ENCODE peak calls at places on chromosome 15, in nine cellular contexts. One of them, this sample, is unnamed.

GRCh38 chr15:90529369-90530249 is at the start of gene CRTC3:
- DNase-seq in HCT116: no peak
- DNase-seq in GM12878: no peak
- DNase-seq in K562: peak
- DNase-seq in GM23338: peak
- DNase-seq in HepG2: no peak
- DNase-seq in SK-N-SH: peak
- DNase-seq in A549: peak
- DNase-seq in Panc1: no peak
- DNase-seq in this sample: peak

GRCh38 chr15:66633851-66634250 is 68.1 kb upstream of the LCTL start:
- DNase-seq in HCT116: no peak
- DNase-seq in GM12878: no peak
- DNase-seq in K562: no peak
- DNase-seq in GM23338: no peak
- DNase-seq in HepG2: no peak
- DNase-seq in SK-N-SH: no peak
- DNase-seq in A549: no peak
- DNase-seq in Panc1: no peak
- DNase-seq in this sample: no peak

GRCh38 chr15:40108061-40108854 is 421 bp downstream of the BMF start:
- DNase-seq in HCT116: no peak
- DNase-seq in GM12878: no peak
- DNase-seq in K562: no peak
- DNase-seq in GM23338: peak
- DNase-seq in HepG2: no peak
- DNase-seq in SK-N-SH: peak
- DNase-seq in A549: peak
- DNase-seq in Panc1: no peak
- DNase-seq in this sample: no peak

GRCh38 chr15:50145451-50145872 is 26.4 kb upstream of the ATP8B4 start:
- DNase-seq in HCT116: peak
- DNase-seq in GM12878: peak
- DNase-seq in K562: peak
- DNase-seq in GM23338: peak
- DNase-seq in HepG2: peak
- DNase-seq in SK-N-SH: peak
- DNase-seq in A549: peak
- DNase-seq in Panc1: peak
- DNase-seq in this sample: peak

GRCh38 chr15:85636351-85636750 is 158.4 kb downstream of the KLHL25 start:
- DNase-seq in HCT116: no peak
- DNase-seq in GM12878: no peak
- DNase-seq in K562: no peak
- DNase-seq in GM23338: no peak
- DNase-seq in HepG2: no peak
- DNase-seq in SK-N-SH: no peak
- DNase-seq in A549: no peak
- DNase-seq in Panc1: no peak
- DNase-seq in this sample: no peak

GRCh38 chr15:58558777-58559176 is 127.0 kb downstream of the LIPC start:
- DNase-seq in HCT116: no peak
- DNase-seq in GM12878: no peak
- DNase-seq in K562: no peak
- DNase-seq in GM23338: no peak
- DNase-seq in HepG2: no peak
- DNase-seq in SK-N-SH: no peak
- DNase-seq in A549: no peak
- DNase-seq in Panc1: no peak
- DNase-seq in this sample: no peak

GRCh38 chr15:91522609-91523332 is 330.7 kb upstream of the SLCO3A1 start:
- DNase-seq in HCT116: no peak
- DNase-seq in GM12878: no peak
- DNase-seq in K562: no peak
- DNase-seq in GM23338: peak
- DNase-seq in HepG2: no peak
- DNase-seq in SK-N-SH: no peak
- DNase-seq in A549: no peak
- DNase-seq in Panc1: no peak
- DNase-seq in this sample: no peak

GRCh38 chr15:77838061-77838460 is 205.3 kb upstream of the LINGO1 start:
- DNase-seq in HCT116: no peak
- DNase-seq in GM12878: no peak
- DNase-seq in K562: no peak
- DNase-seq in GM23338: no peak
- DNase-seq in HepG2: no peak
- DNase-seq in SK-N-SH: no peak
- DNase-seq in A549: no peak
- DNase-seq in Panc1: no peak
- DNase-seq in this sample: no peak

GRCh38 chr15:50128266-50128665 is 9.2 kb upstream of the ATP8B4 start:
- DNase-seq in HCT116: no peak
- DNase-seq in GM12878: no peak
- DNase-seq in K562: peak
- DNase-seq in GM23338: peak
- DNase-seq in HepG2: no peak
- DNase-seq in SK-N-SH: peak
- DNase-seq in A549: no peak
- DNase-seq in Panc1: no peak
- DNase-seq in this sample: peak

DNA sequence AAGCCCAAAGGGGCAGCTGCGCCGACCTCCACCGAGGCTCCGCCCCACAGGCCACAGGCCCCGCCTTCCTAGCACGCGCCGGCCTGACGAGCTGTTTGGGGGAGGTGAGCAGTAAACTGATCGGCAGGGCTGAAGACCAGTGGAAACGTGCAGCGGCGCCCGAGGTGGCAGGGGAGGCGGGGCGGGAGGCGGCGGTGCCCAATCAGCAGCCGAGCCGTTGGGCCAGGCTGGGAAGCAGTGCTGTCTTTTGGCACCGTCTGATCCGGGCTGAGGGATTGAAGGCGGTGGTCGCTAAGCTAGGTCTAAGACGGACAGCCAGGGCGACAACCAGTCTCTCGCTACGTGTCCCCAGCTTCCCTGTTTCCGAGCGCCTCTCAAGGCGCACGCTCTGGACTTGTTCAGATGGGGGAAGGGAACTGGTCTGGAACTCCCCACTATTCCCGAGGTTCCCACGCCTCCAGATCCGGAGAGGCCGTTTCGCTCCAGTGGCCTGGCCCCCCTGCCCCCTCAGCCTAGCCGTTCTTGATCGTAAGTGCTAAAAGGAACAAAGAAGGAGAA is at the start of gene FMN1:
- DNase-seq in HCT116: peak
- DNase-seq in GM12878: peak
- DNase-seq in K562: peak
- DNase-seq in GM23338: peak
- DNase-seq in HepG2: no peak
- DNase-seq in SK-N-SH: peak
- DNase-seq in A549: peak
- DNase-seq in Panc1: peak
- DNase-seq in this sample: no peak
- H3K27ac ChIP-seq in HCT116: no peak
- H3K27ac ChIP-seq in GM12878: no peak
- H3K27ac ChIP-seq in K562: no peak
- H3K27ac ChIP-seq in GM23338: no peak
- H3K27ac ChIP-seq in HepG2: no peak
- H3K27ac ChIP-seq in SK-N-SH: peak
- H3K27ac ChIP-seq in A549: peak
- H3K27ac ChIP-seq in Panc1: peak
- H3K27ac ChIP-seq in this sample: no peak

DNA sequence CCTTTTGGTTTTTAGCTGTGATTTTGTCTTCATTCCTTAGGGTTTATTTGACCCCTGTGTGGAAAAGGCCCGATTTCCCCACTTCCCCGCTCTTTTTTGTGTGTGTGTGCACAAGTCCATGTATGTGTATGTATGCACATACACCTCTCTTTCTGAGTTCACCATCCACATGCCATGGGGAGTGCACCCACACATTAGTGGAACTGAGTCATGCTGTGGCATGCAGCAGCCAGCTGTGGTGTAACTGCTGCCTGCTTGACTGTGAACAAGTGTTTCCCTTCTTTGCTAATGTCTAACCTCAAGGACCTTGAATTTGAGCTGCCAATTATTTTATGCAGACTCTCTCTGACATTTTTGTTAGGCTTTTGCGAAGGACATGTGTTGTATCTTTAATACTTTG is 434.9 kb upstream of the TPM1 start:
- DNase-seq in HCT116: no peak
- DNase-seq in GM12878: no peak
- DNase-seq in K562: no peak
- DNase-seq in GM23338: no peak
- DNase-seq in HepG2: no peak
- DNase-seq in SK-N-SH: no peak
- DNase-seq in A549: no peak
- DNase-seq in Panc1: no peak
- DNase-seq in this sample: no peak
- TF ChIP-seq REST in HCT116: no peak
- TF ChIP-seq REST in GM12878: no peak
- TF ChIP-seq REST in K562: no peak
- TF ChIP-seq REST in GM23338: no peak
- TF ChIP-seq REST in HepG2: no peak
- TF ChIP-seq REST in SK-N-SH: no peak
- TF ChIP-seq REST in A549: no peak
- TF ChIP-seq REST in Panc1: no peak
- TF ChIP-seq REST in this sample: no peak

DNA sequence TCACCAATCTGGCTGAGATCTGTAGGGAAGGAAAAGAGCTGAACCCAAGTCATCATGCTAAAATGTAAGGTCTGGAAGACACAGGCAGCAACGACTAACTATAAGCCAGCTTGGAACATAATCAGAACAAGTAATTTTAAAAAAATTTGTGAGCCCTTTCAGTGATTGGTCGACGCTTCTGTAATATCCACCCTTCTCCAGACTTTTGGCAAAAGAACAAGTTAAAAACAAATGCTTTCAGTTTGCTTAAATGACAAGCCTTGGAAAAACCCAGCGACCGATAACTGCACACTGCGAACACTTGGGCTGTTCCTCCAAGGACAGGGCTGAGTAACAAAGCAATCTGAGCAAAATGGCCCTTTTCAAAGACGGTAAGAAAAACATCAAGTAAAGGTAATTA is 49.6 kb downstream of the PCSK6 start:
- DNase-seq in HCT116: no peak
- DNase-seq in GM12878: no peak
- DNase-seq in K562: no peak
- DNase-seq in GM23338: no peak
- DNase-seq in HepG2: no peak
- DNase-seq in SK-N-SH: no peak
- DNase-seq in A549: no peak
- DNase-seq in Panc1: no peak
- DNase-seq in this sample: no peak
- H3K4me3 ChIP-seq in HCT116: no peak
- H3K4me3 ChIP-seq in GM12878: no peak
- H3K4me3 ChIP-seq in K562: no peak
- H3K4me3 ChIP-seq in GM23338: no peak
- H3K4me3 ChIP-seq in HepG2: no peak
- H3K4me3 ChIP-seq in SK-N-SH: no peak
- H3K4me3 ChIP-seq in A549: no peak
- H3K4me3 ChIP-seq in Panc1: no peak
- H3K4me3 ChIP-seq in this sample: no peak

DNA sequence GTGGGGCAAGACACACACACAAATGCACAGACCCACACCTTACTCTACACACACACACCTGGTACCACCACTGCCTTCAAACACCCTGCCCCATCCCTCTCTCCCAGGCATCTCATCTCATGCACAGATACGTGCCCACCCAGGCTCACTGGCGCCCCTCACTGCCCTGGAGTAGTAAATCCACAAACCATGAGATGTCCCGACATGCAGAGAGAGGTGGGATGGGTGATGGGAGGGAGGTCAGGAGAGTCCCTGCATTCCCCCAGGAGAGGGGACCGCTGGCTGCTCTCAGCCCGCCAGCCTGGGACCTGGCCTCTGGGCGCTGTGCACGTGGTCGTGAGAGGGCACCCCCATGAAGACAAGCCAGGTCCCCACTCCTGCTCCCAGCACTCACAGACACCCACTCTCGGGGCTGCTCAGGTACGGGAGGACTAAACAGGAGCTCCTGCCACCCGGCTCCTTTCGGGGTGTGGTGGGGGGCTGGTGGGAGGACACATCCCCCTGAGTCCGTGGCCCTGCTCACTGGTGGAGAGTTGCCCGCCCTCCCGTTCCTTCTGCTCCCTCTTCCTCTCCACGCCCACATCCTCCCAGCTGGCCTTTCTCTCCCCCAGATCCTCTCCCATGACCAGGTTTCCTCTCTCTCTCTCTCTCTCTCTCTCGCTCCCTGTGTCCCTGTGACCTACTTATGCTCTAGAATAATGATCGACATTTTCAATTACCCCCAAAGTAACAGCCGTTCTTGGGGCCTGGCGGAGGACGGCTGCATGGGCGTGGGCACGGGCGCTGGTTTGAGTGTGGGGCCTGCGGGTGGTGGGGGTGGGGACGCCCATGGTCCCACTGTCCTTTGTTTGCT is 18.8 kb upstream of the CSPG4 start:
- DNase-seq in HCT116: no peak
- DNase-seq in GM12878: no peak
- DNase-seq in K562: no peak
- DNase-seq in GM23338: peak
- DNase-seq in HepG2: no peak
- DNase-seq in SK-N-SH: peak
- DNase-seq in A549: no peak
- DNase-seq in Panc1: no peak
- DNase-seq in this sample: no peak
- H3K27ac ChIP-seq in HCT116: no peak
- H3K27ac ChIP-seq in GM12878: no peak
- H3K27ac ChIP-seq in K562: no peak
- H3K27ac ChIP-seq in GM23338: no peak
- H3K27ac ChIP-seq in HepG2: no peak
- H3K27ac ChIP-seq in SK-N-SH: no peak
- H3K27ac ChIP-seq in A549: no peak
- H3K27ac ChIP-seq in Panc1: no peak
- H3K27ac ChIP-seq in this sample: no peak

GRCh38 chr15:64536244-64536836 is 76.0 kb downstream of the ZNF609 start:
- DNase-seq in HCT116: peak
- DNase-seq in GM12878: no peak
- DNase-seq in K562: no peak
- DNase-seq in GM23338: no peak
- DNase-seq in HepG2: peak
- DNase-seq in SK-N-SH: no peak
- DNase-seq in A549: peak
- DNase-seq in Panc1: peak
- DNase-seq in this sample: no peak
- TF ChIP-seq REST in HCT116: no peak
- TF ChIP-seq REST in GM12878: no peak
- TF ChIP-seq REST in K562: no peak
- TF ChIP-seq REST in GM23338: no peak
- TF ChIP-seq REST in HepG2: no peak
- TF ChIP-seq REST in SK-N-SH: no peak
- TF ChIP-seq REST in A549: no peak
- TF ChIP-seq REST in Panc1: no peak
- TF ChIP-seq REST in this sample: no peak

GRCh38 chr15:89206908-89207331 is 14.5 kb downstream of the RLBP1 start:
- DNase-seq in HCT116: peak
- DNase-seq in GM12878: no peak
- DNase-seq in K562: peak
- DNase-seq in GM23338: peak
- DNase-seq in HepG2: peak
- DNase-seq in SK-N-SH: peak
- DNase-seq in A549: peak
- DNase-seq in Panc1: peak
- DNase-seq in this sample: peak
- H3K4me3 ChIP-seq in HCT116: peak
- H3K4me3 ChIP-seq in GM12878: no peak
- H3K4me3 ChIP-seq in K562: no peak
- H3K4me3 ChIP-seq in GM23338: no peak
- H3K4me3 ChIP-seq in HepG2: peak
- H3K4me3 ChIP-seq in SK-N-SH: peak
- H3K4me3 ChIP-seq in A549: peak
- H3K4me3 ChIP-seq in Panc1: peak
- H3K4me3 ChIP-seq in this sample: no peak

This sample was measured in HL-60.